ENCODE peak calls at places on chromosomes 16 and 17, in eight cellular contexts. U is A549, F is HFFc6, A is heart left ventricle, Q is kidney, C is bronchial epithelial cell, M is endothelial cell, B is neural crest cell. P is an unnamed sample.

GRCh38 chr17:17448076-17448475 is 28.7 kb upstream of the MED9 start:
- DNase-seq in C (no peak), U (no peak), Q (peak; percentile 85), M (no peak), F (no peak), B (no peak), A (no peak), P (no peak)

GRCh38 chr17:41413353-41413752 is 11.0 kb downstream of the KRT37 start:
- DNase-seq in U (no peak), B (no peak), A (no peak), F (no peak), Q (no peak), M (no peak), C (no peak), P (no peak)

GRCh38 chr17:64614266-64615011 is 47.7 kb downstream of the SMURF2 start:
- DNase-seq in F (no peak), U (no peak), B (no peak), M (no peak), A (no peak), Q (no peak), C (no peak), P (no peak)

GRCh38 chr16:80006175-80006895 is 405.8 kb upstream of the MAF start:
- DNase-seq in A (peak; percentile 35), F (no peak), Q (no peak), U (peak; percentile 72), M (no peak), B (no peak), C (peak; percentile 95), P (no peak)

GRCh38 chr17:19657182-19657581 is 8.6 kb downstream of the ALDH3A2 start:
- DNase-seq in A (no peak), M (no peak), Q (no peak), C (no peak), U (no peak), F (no peak), B (no peak), P (no peak)

GRCh38 chr16:4272114-4272954 is 489 bp downstream of the TFAP4 start:
- DNase-seq in C (peak; percentile 13), B (peak; percentile 36), Q (peak; percentile 90), A (peak; percentile 71), U (peak; percentile 60), M (peak; percentile 46), F (no peak), P (peak; percentile 53)

GRCh38 chr17:79218825-79219200 is 144.2 kb downstream of the ENGASE start:
- DNase-seq in A (no peak), Q (no peak), U (no peak), M (no peak), C (no peak), B (no peak), F (no peak), P (no peak)

GRCh38 chr17:72034000-72034399 is 86.8 kb upstream of the SOX9 start:
- DNase-seq in Q (no peak), M (no peak), B (no peak), A (no peak), U (no peak), F (no peak), C (no peak), P (no peak)

DNA sequence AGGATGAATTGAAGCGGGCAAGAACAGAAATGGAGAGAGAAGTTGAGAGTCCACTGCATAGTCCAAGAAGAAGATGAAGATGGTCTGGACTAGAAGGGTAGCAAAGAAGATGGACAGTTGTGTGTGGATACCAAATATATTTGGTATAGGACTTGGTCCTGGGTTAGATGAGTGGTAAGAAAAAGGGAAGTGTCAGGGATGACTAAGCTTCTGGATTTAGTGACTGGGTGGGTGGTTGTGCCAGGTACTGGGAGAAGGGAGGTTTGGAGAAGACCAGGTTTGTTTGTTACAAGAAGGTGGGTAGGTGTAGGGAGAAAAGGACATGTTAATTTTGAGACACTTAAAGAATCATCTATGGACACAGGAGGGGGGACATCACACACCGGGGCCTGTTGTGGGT is 5.4 kb downstream of the VMP1 start:
- DNase-seq in M (no peak), B (no peak), Q (no peak), C (no peak), A (no peak), U (no peak), F (no peak), P (no peak)
- TF ChIP-seq CTCF in M (no peak), B (no peak), Q (no peak), C (no peak), A (no peak), U (no peak), F (no peak), P (no peak)

GRCh38 chr17:9860851-9861250 is 35.1 kb downstream of the GLP2R start:
- DNase-seq in F (no peak), Q (no peak), C (no peak), B (no peak), M (no peak), A (no peak), U (no peak), P (no peak)
- TF ChIP-seq CTCF in F (no peak), Q (no peak), C (no peak), B (no peak), M (no peak), A (no peak), U (no peak), P (no peak)

GRCh38 chr16:48029768-48030167 is 126.0 kb downstream of the ABCC12 start:
- DNase-seq in A (no peak), M (no peak), U (no peak), Q (no peak), B (no peak), F (no peak), C (no peak), P (no peak)
- TF ChIP-seq CTCF in A (no peak), M (no peak), U (no peak), Q (no peak), B (no peak), F (peak; percentile 52), C (no peak), P (no peak)

GRCh38 chr16:83068686-83069085 is 441.9 kb downstream of the CDH13 start:
- DNase-seq in Q (no peak), B (no peak), U (no peak), F (no peak), M (no peak), C (no peak), A (no peak), P (no peak)

GRCh38 chr16:83066881-83067280 is 440.1 kb downstream of the CDH13 start:
- DNase-seq in B (no peak), F (no peak), C (no peak), M (no peak), U (no peak), A (no peak), Q (no peak), P (no peak)

GRCh38 chr16:83066011-83066410 is 439.2 kb downstream of the CDH13 start:
- DNase-seq in B (no peak), M (no peak), F (no peak), C (no peak), U (no peak), A (no peak), Q (no peak), P (no peak)

GRCh38 chr16:83070416-83071199 is 443.8 kb downstream of the CDH13 start:
- DNase-seq in F (no peak), Q (no peak), A (no peak), B (no peak), U (no peak), M (no peak), C (no peak), P (no peak)
- TF ChIP-seq CTCF in F (no peak), Q (no peak), A (no peak), B (no peak), U (no peak), M (no peak), C (no peak), P (no peak)

GRCh38 chr16:50185005-50185505 is 31.9 kb downstream of the TENT4B start:
- DNase-seq in A (no peak), B (no peak), Q (no peak), M (no peak), C (no peak), U (peak; percentile 71), F (peak; percentile 77), P (peak; percentile 49)
- TF ChIP-seq CTCF in A (no peak), B (no peak), Q (no peak), M (no peak), C (no peak), U (no peak), F (no peak), P (no peak)

GRCh38 chr17:52170963-52171572 is 12.6 kb upstream of the CA10 start:
- DNase-seq in B (peak; percentile 39), C (peak; percentile 46), F (no peak), A (no peak), Q (no peak), M (peak; percentile 51), U (peak; percentile 29), P (peak; percentile 79)
- TF ChIP-seq CTCF in B (peak; percentile 76), C (peak; percentile 79), F (peak; percentile 58), A (no peak), Q (peak; percentile 50), M (peak; percentile 56), U (peak; percentile 47), P (peak; percentile 81)

GRCh38 chr17:7219812-7220592 is at the start of the genes ACADVL and DLG4:
- DNase-seq in Q (peak; percentile 98), F (peak; percentile 82), B (peak; percentile 80), U (peak; percentile 82), M (peak; percentile 82), A (peak; percentile 94), C (peak; percentile 86), P (peak; percentile 84)
- TF ChIP-seq CTCF in Q (no peak), F (no peak), B (no peak), U (no peak), M (no peak), A (no peak), C (no peak), P (no peak)

DNA sequence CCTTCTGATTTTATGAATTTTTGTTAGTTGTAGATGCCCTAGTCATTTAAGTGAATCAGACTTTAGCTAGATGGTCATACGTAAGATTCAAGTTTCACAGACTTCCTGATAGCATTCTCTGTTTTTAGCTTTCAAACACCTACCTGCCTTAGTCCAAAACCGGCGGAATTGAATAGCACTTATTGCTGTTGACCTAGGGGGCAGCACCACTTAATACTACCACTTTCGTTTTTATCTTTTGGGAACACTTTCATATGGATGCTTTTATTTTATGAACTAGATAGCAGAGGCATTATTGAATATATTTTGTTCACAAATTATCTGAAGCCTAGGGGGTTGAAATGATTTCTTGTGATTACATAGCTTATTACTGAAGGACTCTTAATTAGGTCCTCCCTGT is 31.5 kb downstream of the TADA2A start:
- DNase-seq in C (peak; percentile 21), U (peak; percentile 26), Q (no peak), F (no peak), B (no peak), M (no peak), A (no peak), P (no peak)
- TF ChIP-seq CTCF in C (peak; percentile 33), U (peak; percentile 55), Q (no peak), F (peak; percentile 59), B (peak; percentile 17), M (peak; percentile 24), A (no peak), P (peak; percentile 47)

P was measured in Calu3.